ENCODE peak calls at places on chromosome 2, in five cellular contexts. P is CD8-positive, alpha-beta memory T cell; F is IMR-90; Z is left lung; E is adrenal gland. L is an unnamed sample.

GRCh38 chr2:12675352-12675795 is 41.4 kb upstream of the TRIB2 start:
- DNase-seq in F (peak; percentile 53), P (no peak), Z (no peak), E (no peak), L (no peak)

GRCh38 chr2:197707316-197708213 is 2.4 kb downstream of the MARS2 start:
- DNase-seq in F (peak; percentile 74), Z (no peak), P (peak; percentile 30), E (no peak), L (no peak)

GRCh38 chr2:23495661-23496114 is 110.7 kb downstream of the KLHL29 start:
- DNase-seq in F (no peak), Z (no peak), P (no peak), E (no peak), L (peak; percentile 72)

GRCh38 chr2:45685299-45685698 is 33.8 kb downstream of the PRKCE start:
- DNase-seq in E (no peak), P (no peak), Z (no peak), F (no peak), L (no peak)

GRCh38 chr2:160752475-160753330 is 259.1 kb upstream of the RBMS1 start:
- DNase-seq in E (no peak), F (peak; percentile 64), Z (no peak), P (no peak), L (no peak)

GRCh38 chr2:151826737-151827157 is 1.5 kb downstream of the ARL5A start:
- DNase-seq in E (no peak), Z (no peak), P (peak; percentile 10), F (peak; percentile 29), L (no peak)

GRCh38 chr2:160465406-160465805 is 28.2 kb downstream of the RBMS1 start:
- DNase-seq in Z (no peak), P (no peak), E (no peak), F (no peak), L (no peak)

GRCh38 chr2:112229365-112229764 is 25.5 kb downstream of the ZC3H8 start:
- DNase-seq in F (no peak), E (peak; percentile 57), P (no peak), Z (no peak), L (no peak)

GRCh38 chr2:25076749-25077148 is 34.9 kb downstream of the EFR3B start:
- DNase-seq in Z (no peak), F (no peak), P (no peak), E (no peak), L (no peak)

GRCh38 chr2:199581935-199582336 is 124.2 kb upstream of the SATB2 start:
- DNase-seq in F (peak; percentile 11), E (no peak), P (no peak), Z (no peak), L (no peak)

GRCh38 chr2:211455225-211455841 is 898.9 kb downstream of the CPS1 start:
- DNase-seq in Z (no peak), F (peak; percentile 22), E (peak; percentile 68), P (no peak), L (peak; percentile 43)

GRCh38 chr2:207219036-207219435 is 53.3 kb upstream of the KLF7 start:
- DNase-seq in F (no peak), Z (no peak), P (no peak), E (no peak), L (no peak)

DNA sequence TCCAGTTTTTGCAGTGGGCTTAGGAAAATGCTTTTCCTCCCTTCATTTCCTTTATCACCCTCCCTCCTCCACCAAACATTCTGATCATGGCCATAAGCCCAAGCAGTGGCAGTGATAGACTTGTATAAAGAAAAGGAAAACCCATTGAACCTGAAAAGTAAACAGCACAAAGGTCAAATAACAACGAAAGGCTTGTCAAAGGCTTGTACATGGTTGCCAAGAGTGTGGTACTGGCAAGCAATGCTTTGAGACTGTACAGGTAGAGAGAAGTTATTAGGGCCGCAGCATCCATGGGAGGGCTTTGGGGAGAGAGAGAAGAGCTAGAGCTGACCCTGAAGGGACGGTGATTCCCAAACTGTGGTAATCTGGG is 2.1 kb upstream of the VWA3B start:
- DNase-seq in P (no peak), E (no peak), Z (no peak), F (no peak), L (no peak)
- H3K4me3 ChIP-seq in P (no peak overlapping the region), E (no peak overlapping the region), Z (no peak overlapping the region), F (no peak overlapping the region), L (no peak overlapping the region)

DNA sequence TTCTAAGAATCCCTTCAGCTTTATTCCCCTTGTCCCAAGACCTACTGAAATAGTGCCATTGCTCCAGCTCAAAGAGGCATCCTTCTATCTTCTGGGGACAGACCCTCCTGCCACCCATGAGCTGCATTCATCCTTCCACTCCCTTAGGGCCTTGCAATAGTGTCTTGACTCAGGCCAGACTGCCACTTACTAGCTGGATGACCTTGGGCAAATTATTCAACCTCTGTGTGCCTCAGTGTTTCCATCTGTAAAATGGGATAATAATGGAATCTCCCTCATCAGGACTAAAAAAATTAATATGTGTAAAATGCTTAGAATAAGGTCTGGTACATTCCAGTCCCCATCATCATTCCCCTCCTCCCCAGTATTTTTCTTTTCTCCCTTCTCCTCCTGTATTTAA is 5.6 kb downstream of the OXER1 start:
- DNase-seq in E (no peak), F (no peak), Z (no peak), P (no peak), L (no peak)
- H3K27me3 ChIP-seq in E (no peaks in the 10 kb centered on the region), F (no peaks in the 10 kb centered on the region), Z (no peaks in the 10 kb centered on the region), P (no peaks in the 10 kb centered on the region), L (no peaks in the 10 kb centered on the region)

GRCh38 chr2:148533685-148534084 is 110.9 kb upstream of the EPC2 start:
- DNase-seq in F (no peak), P (no peak), E (peak; percentile 14), Z (no peak), L (no peak)
- H3K4me3 ChIP-seq in F (no peak overlapping the region), P (no peak overlapping the region), E (no peak overlapping the region), Z (no peak overlapping the region), L (no peak overlapping the region)

DNA sequence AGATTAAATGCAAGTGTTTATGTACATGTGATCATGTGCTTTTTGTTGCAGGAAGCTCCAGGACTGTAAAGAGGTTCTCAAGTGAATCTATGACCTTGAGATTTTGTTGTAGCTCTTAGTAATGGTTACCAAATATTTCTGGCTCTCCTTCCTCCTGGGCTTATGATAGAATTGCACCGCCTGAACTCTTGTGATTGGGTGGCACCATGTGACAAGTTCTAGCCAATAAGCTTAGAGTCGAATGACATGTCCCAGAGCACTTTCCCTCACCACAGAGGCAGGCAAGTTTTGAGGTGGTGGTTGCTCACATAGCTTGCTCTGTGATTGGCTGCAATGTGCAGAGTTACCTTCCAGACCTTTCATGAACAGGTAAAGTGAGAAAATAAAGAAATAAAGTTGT is 8.9 kb upstream of the SCG2 start:
- DNase-seq in Z (no peak), E (no peak), F (no peak), P (no peak), L (no peak)
- H3K27me3 ChIP-seq in Z (no peaks in the 10 kb centered on the region), E (no peaks in the 10 kb centered on the region), F (no peaks in the 10 kb centered on the region), P (peaks cover 6% of the 10 kb centered on the region), L (no peaks in the 10 kb centered on the region)

GRCh38 chr2:183532514-183532913 is 408.3 kb downstream of the NUP35 start:
- DNase-seq in F (no peak), Z (no peak), E (no peak), P (no peak), L (no peak)
- H3K4me3 ChIP-seq in F (no peak overlapping the region), Z (no peak overlapping the region), E (no peak overlapping the region), P (no peak overlapping the region), L (no peak overlapping the region)

GRCh38 chr2:174329157-174329715 is 5.5 kb upstream of the SP9 start:
- DNase-seq in F (no peak), E (no peak), Z (no peak), P (no peak), L (no peak)
- H3K27me3 ChIP-seq in F (peaks cover 97% of the 10 kb centered on the region), E (peaks cover 98% of the 10 kb centered on the region), Z (peaks cover 91% of the 10 kb centered on the region), P (peaks cover 95% of the 10 kb centered on the region), L (no peaks in the 10 kb centered on the region)

GRCh38 chr2:177256026-177256425 is 8.5 kb downstream of the NFE2L2 start:
- DNase-seq in P (no peak), F (no peak), E (no peak), Z (no peak), L (no peak)

GRCh38 chr2:177252808-177253531 is 11.6 kb downstream of the NFE2L2 start:
- DNase-seq in F (no peak), P (no peak), E (no peak), Z (no peak), L (no peak)

GRCh38 chr2:177253704-177254103 is 10.8 kb downstream of the NFE2L2 start:
- DNase-seq in Z (no peak), F (no peak), P (no peak), E (no peak), L (no peak)

GRCh38 chr2:177255227-177255601 is 9.3 kb downstream of the NFE2L2 start:
- DNase-seq in E (no peak), P (no peak), Z (no peak), F (no peak), L (no peak)

DNA sequence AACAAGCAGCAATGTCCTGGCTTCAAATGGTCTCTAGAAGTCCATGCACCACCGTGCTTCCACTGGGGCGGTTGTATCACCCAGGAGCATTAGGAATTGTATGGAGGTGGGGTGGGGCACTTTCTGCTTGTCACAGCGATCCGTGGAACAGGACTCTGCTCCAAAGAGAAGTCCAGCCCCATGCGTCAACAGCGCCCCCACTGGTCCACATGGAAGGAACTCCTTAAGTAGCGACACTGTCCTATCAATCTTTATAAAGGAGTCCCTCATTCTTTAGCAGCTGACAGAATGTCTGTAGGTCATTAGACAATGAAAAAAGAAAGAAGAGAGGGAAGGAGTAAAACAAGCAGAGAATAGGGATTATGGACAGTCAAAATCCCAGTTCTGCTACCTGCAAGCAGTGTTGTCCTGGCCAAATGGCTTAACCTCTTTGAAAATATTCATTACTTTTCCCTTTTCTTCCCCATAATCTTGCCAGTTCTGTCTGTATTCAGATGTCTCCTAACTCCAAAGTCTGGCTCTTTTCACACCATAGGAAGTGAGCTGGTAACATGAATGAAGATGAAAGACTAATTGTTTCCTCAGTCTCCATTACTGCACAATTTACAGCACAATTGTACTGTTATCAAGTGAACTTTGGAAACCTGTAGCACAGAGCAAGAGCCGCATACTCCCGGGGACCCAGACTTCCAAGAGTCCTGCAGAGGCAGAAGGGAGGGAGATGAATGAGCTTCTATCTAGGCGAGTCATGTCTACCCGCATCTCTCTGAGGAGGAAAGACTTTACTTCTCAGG is 9.9 kb downstream of the NFE2L2 start:
- DNase-seq in Z (peak; percentile 72), F (peak; percentile 52), P (no peak), E (no peak), L (no peak)
- H3K4me3 ChIP-seq in Z (no peak overlapping the region), F (no peak overlapping the region), P (no peak overlapping the region), E (no peak overlapping the region), L (no peak overlapping the region)

GRCh38 chr2:72147971-72148369 is 308 bp upstream of the CYP26B1 start:
- DNase-seq in Z (no peak), F (no peak), P (no peak), E (peak; percentile 14), L (no peak)
- H3K27me3 ChIP-seq in Z (peaks cover 61% of the 10 kb centered on the region), F (peaks cover 89% of the 10 kb centered on the region), P (peaks cover 43% of the 10 kb centered on the region), E (peaks cover 49% of the 10 kb centered on the region), L (no peaks in the 10 kb centered on the region)

GRCh38 chr2:6828299-6828584 is 37.5 kb downstream of the CMPK2 start:
- DNase-seq in F (peak; percentile 54), E (no peak), P (no peak), Z (no peak), L (no peak)
- H3K4me3 ChIP-seq in F (no peak overlapping the region), E (no peak overlapping the region), P (no peak overlapping the region), Z (no peak overlapping the region), L (no peak overlapping the region)

L was measured in aorta.